ENCODE peak calls at places on chromosomes 16 and 17, in six cellular contexts. One of them, this sample, is unnamed.

GRCh38 chr16:85969159-85969558 is 70.2 kb downstream of the IRF8 start:
- ATAC-seq in stimulated activated naive CD8-positive, alpha-beta T cell treated with anti-CD3 and anti-CD28 coated beads, Interleukin-15, amount 100 ng/mL, for 72 hours: peak; percentile 66
- ATAC-seq in activated CD8-positive, alpha-beta T cell treated with anti-CD3 and anti-CD28 coated beads for 36 hours: peak; percentile 72
- ATAC-seq in Panc1: no peak
- ATAC-seq in Right ventricle myocardium superior: no peak
- ATAC-seq in aorta: no peak
- ATAC-seq in this sample: peak; percentile 28

GRCh38 chr17:40316571-40317344 is 7.8 kb downstream of the RARA start:
- ATAC-seq in aorta: peak; percentile 6
- ATAC-seq in stimulated activated naive CD8-positive, alpha-beta T cell treated with anti-CD3 and anti-CD28 coated beads, Interleukin-15, amount 100 ng/mL, for 72 hours: no peak
- ATAC-seq in Right ventricle myocardium superior: peak; percentile 18
- ATAC-seq in activated CD8-positive, alpha-beta T cell treated with anti-CD3 and anti-CD28 coated beads for 36 hours: no peak
- ATAC-seq in Panc1: peak; percentile 20
- ATAC-seq in this sample: no peak

GRCh38 chr17:4899341-4900230 is at the start of gene C17orf107:
- ATAC-seq in activated CD8-positive, alpha-beta T cell treated with anti-CD3 and anti-CD28 coated beads for 36 hours: peak; percentile 79
- ATAC-seq in aorta: peak; percentile 75
- ATAC-seq in Panc1: peak; percentile 81
- ATAC-seq in stimulated activated naive CD8-positive, alpha-beta T cell treated with anti-CD3 and anti-CD28 coated beads, Interleukin-15, amount 100 ng/mL, for 72 hours: peak; percentile 80
- ATAC-seq in Right ventricle myocardium superior: peak; percentile 66
- ATAC-seq in this sample: peak; percentile 82

GRCh38 chr16:12079411-12079965 is 103.0 kb downstream of the SNX29 start:
- ATAC-seq in stimulated activated naive CD8-positive, alpha-beta T cell treated with anti-CD3 and anti-CD28 coated beads, Interleukin-15, amount 100 ng/mL, for 72 hours: no peak
- ATAC-seq in Panc1: no peak
- ATAC-seq in aorta: no peak
- ATAC-seq in Right ventricle myocardium superior: no peak
- ATAC-seq in activated CD8-positive, alpha-beta T cell treated with anti-CD3 and anti-CD28 coated beads for 36 hours: no peak
- ATAC-seq in this sample: peak; percentile 7

GRCh38 chr16:55809851-55810250 is 23.0 kb downstream of the CES1 start:
- ATAC-seq in aorta: no peak
- ATAC-seq in stimulated activated naive CD8-positive, alpha-beta T cell treated with anti-CD3 and anti-CD28 coated beads, Interleukin-15, amount 100 ng/mL, for 72 hours: no peak
- ATAC-seq in Panc1: peak; percentile 11
- ATAC-seq in Right ventricle myocardium superior: no peak
- ATAC-seq in activated CD8-positive, alpha-beta T cell treated with anti-CD3 and anti-CD28 coated beads for 36 hours: no peak
- ATAC-seq in this sample: no peak

GRCh38 chr16:30747331-30747730 is 894 bp upstream of the PHKG2 start:
- ATAC-seq in aorta: no peak
- ATAC-seq in stimulated activated naive CD8-positive, alpha-beta T cell treated with anti-CD3 and anti-CD28 coated beads, Interleukin-15, amount 100 ng/mL, for 72 hours: no peak
- ATAC-seq in activated CD8-positive, alpha-beta T cell treated with anti-CD3 and anti-CD28 coated beads for 36 hours: no peak
- ATAC-seq in Panc1: peak; percentile 26
- ATAC-seq in Right ventricle myocardium superior: no peak
- ATAC-seq in this sample: no peak

GRCh38 chr17:78559749-78560368 is 17.3 kb downstream of the DNAH17 start:
- ATAC-seq in Right ventricle myocardium superior: no peak
- ATAC-seq in stimulated activated naive CD8-positive, alpha-beta T cell treated with anti-CD3 and anti-CD28 coated beads, Interleukin-15, amount 100 ng/mL, for 72 hours: no peak
- ATAC-seq in aorta: no peak
- ATAC-seq in Panc1: peak; percentile 22
- ATAC-seq in activated CD8-positive, alpha-beta T cell treated with anti-CD3 and anti-CD28 coated beads for 36 hours: peak; percentile 39
- ATAC-seq in this sample: peak; percentile 29

GRCh38 chr17:78082988-78083387 is 45.6 kb downstream of the TMC6 start:
- ATAC-seq in stimulated activated naive CD8-positive, alpha-beta T cell treated with anti-CD3 and anti-CD28 coated beads, Interleukin-15, amount 100 ng/mL, for 72 hours: no peak
- ATAC-seq in Panc1: no peak
- ATAC-seq in activated CD8-positive, alpha-beta T cell treated with anti-CD3 and anti-CD28 coated beads for 36 hours: no peak
- ATAC-seq in aorta: no peak
- ATAC-seq in Right ventricle myocardium superior: peak; percentile 25
- ATAC-seq in this sample: no peak

GRCh38 chr16:7391694-7392093 is 59.0 kb downstream of the RBFOX1 start:
- ATAC-seq in Right ventricle myocardium superior: no peak
- ATAC-seq in activated CD8-positive, alpha-beta T cell treated with anti-CD3 and anti-CD28 coated beads for 36 hours: no peak
- ATAC-seq in stimulated activated naive CD8-positive, alpha-beta T cell treated with anti-CD3 and anti-CD28 coated beads, Interleukin-15, amount 100 ng/mL, for 72 hours: no peak
- ATAC-seq in Panc1: no peak
- ATAC-seq in aorta: no peak
- ATAC-seq in this sample: no peak

GRCh38 chr17:17950347-17950746 is 21.9 kb downstream of the TOM1L2 start:
- ATAC-seq in Panc1: no peak
- ATAC-seq in stimulated activated naive CD8-positive, alpha-beta T cell treated with anti-CD3 and anti-CD28 coated beads, Interleukin-15, amount 100 ng/mL, for 72 hours: no peak
- ATAC-seq in activated CD8-positive, alpha-beta T cell treated with anti-CD3 and anti-CD28 coated beads for 36 hours: no peak
- ATAC-seq in aorta: no peak
- ATAC-seq in Right ventricle myocardium superior: no peak
- ATAC-seq in this sample: no peak

GRCh38 chr17:27481327-27481726 is 25.1 kb downstream of the KSR1 start:
- ATAC-seq in Panc1: no peak
- ATAC-seq in activated CD8-positive, alpha-beta T cell treated with anti-CD3 and anti-CD28 coated beads for 36 hours: peak; percentile 88
- ATAC-seq in Right ventricle myocardium superior: no peak
- ATAC-seq in stimulated activated naive CD8-positive, alpha-beta T cell treated with anti-CD3 and anti-CD28 coated beads, Interleukin-15, amount 100 ng/mL, for 72 hours: peak; percentile 95
- ATAC-seq in aorta: no peak
- ATAC-seq in this sample: peak; percentile 90

GRCh38 chr17:6496636-6497441 is 52.6 kb downstream of the PIMREG start:
- ATAC-seq in activated CD8-positive, alpha-beta T cell treated with anti-CD3 and anti-CD28 coated beads for 36 hours: no peak
- ATAC-seq in Panc1: no peak
- ATAC-seq in Right ventricle myocardium superior: peak; percentile 58
- ATAC-seq in stimulated activated naive CD8-positive, alpha-beta T cell treated with anti-CD3 and anti-CD28 coated beads, Interleukin-15, amount 100 ng/mL, for 72 hours: no peak
- ATAC-seq in aorta: no peak
- ATAC-seq in this sample: no peak

GRCh38 chr17:58284613-58285421 is 4.1 kb upstream of the MPO start:
- ATAC-seq in stimulated activated naive CD8-positive, alpha-beta T cell treated with anti-CD3 and anti-CD28 coated beads, Interleukin-15, amount 100 ng/mL, for 72 hours: no peak
- ATAC-seq in Panc1: no peak
- ATAC-seq in Right ventricle myocardium superior: no peak
- ATAC-seq in aorta: no peak
- ATAC-seq in activated CD8-positive, alpha-beta T cell treated with anti-CD3 and anti-CD28 coated beads for 36 hours: no peak
- ATAC-seq in this sample: no peak

GRCh38 chr17:511833-512251 is 159.2 kb upstream of the RPH3AL start:
- ATAC-seq in stimulated activated naive CD8-positive, alpha-beta T cell treated with anti-CD3 and anti-CD28 coated beads, Interleukin-15, amount 100 ng/mL, for 72 hours: no peak
- ATAC-seq in Right ventricle myocardium superior: peak; percentile 40
- ATAC-seq in activated CD8-positive, alpha-beta T cell treated with anti-CD3 and anti-CD28 coated beads for 36 hours: no peak
- ATAC-seq in aorta: peak; percentile 17
- ATAC-seq in Panc1: no peak
- ATAC-seq in this sample: no peak

GRCh38 chr17:30954046-30954805 is 16.6 kb upstream of the RNF135 start:
- ATAC-seq in stimulated activated naive CD8-positive, alpha-beta T cell treated with anti-CD3 and anti-CD28 coated beads, Interleukin-15, amount 100 ng/mL, for 72 hours: no peak
- ATAC-seq in Right ventricle myocardium superior: peak; percentile 40
- ATAC-seq in Panc1: peak; percentile 43
- ATAC-seq in activated CD8-positive, alpha-beta T cell treated with anti-CD3 and anti-CD28 coated beads for 36 hours: no peak
- ATAC-seq in aorta: no peak
- ATAC-seq in this sample: no peak

GRCh38 chr17:6506679-6507231 is 49.6 kb downstream of the PITPNM3 start:
- ATAC-seq in Right ventricle myocardium superior: peak; percentile 29
- ATAC-seq in stimulated activated naive CD8-positive, alpha-beta T cell treated with anti-CD3 and anti-CD28 coated beads, Interleukin-15, amount 100 ng/mL, for 72 hours: no peak
- ATAC-seq in aorta: no peak
- ATAC-seq in activated CD8-positive, alpha-beta T cell treated with anti-CD3 and anti-CD28 coated beads for 36 hours: no peak
- ATAC-seq in Panc1: no peak
- ATAC-seq in this sample: no peak

GRCh38 chr17:78384479-78385175 is 6.2 kb downstream of the PGS1 start:
- ATAC-seq in stimulated activated naive CD8-positive, alpha-beta T cell treated with anti-CD3 and anti-CD28 coated beads, Interleukin-15, amount 100 ng/mL, for 72 hours: peak; percentile 3
- ATAC-seq in Right ventricle myocardium superior: no peak
- ATAC-seq in Panc1: peak; percentile 10
- ATAC-seq in activated CD8-positive, alpha-beta T cell treated with anti-CD3 and anti-CD28 coated beads for 36 hours: no peak
- ATAC-seq in aorta: no peak
- ATAC-seq in this sample: peak; percentile 1

GRCh38 chr16:85626191-85626951 is 13.2 kb downstream of the GSE1 start:
- ATAC-seq in Right ventricle myocardium superior: peak; percentile 27
- ATAC-seq in Panc1: no peak
- ATAC-seq in aorta: no peak
- ATAC-seq in activated CD8-positive, alpha-beta T cell treated with anti-CD3 and anti-CD28 coated beads for 36 hours: no peak
- ATAC-seq in stimulated activated naive CD8-positive, alpha-beta T cell treated with anti-CD3 and anti-CD28 coated beads, Interleukin-15, amount 100 ng/mL, for 72 hours: no peak
- ATAC-seq in this sample: no peak

GRCh38 chr16:84554627-84555328 is 50.3 kb upstream of the MEAK7 start:
- ATAC-seq in aorta: no peak
- ATAC-seq in Panc1: no peak
- ATAC-seq in activated CD8-positive, alpha-beta T cell treated with anti-CD3 and anti-CD28 coated beads for 36 hours: no peak
- ATAC-seq in stimulated activated naive CD8-positive, alpha-beta T cell treated with anti-CD3 and anti-CD28 coated beads, Interleukin-15, amount 100 ng/mL, for 72 hours: no peak
- ATAC-seq in Right ventricle myocardium superior: no peak
- ATAC-seq in this sample: no peak

GRCh38 chr17:28481081-28481571 is 7.7 kb downstream of the SLC13A2 start:
- ATAC-seq in stimulated activated naive CD8-positive, alpha-beta T cell treated with anti-CD3 and anti-CD28 coated beads, Interleukin-15, amount 100 ng/mL, for 72 hours: no peak
- ATAC-seq in aorta: no peak
- ATAC-seq in Right ventricle myocardium superior: no peak
- ATAC-seq in Panc1: no peak
- ATAC-seq in activated CD8-positive, alpha-beta T cell treated with anti-CD3 and anti-CD28 coated beads for 36 hours: no peak
- ATAC-seq in this sample: no peak

GRCh38 chr17:50634123-50634914 is at the start of gene ABCC3:
- ATAC-seq in Panc1: peak; percentile 10
- ATAC-seq in Right ventricle myocardium superior: peak; percentile 63
- ATAC-seq in activated CD8-positive, alpha-beta T cell treated with anti-CD3 and anti-CD28 coated beads for 36 hours: peak; percentile 25
- ATAC-seq in aorta: peak; percentile 17
- ATAC-seq in stimulated activated naive CD8-positive, alpha-beta T cell treated with anti-CD3 and anti-CD28 coated beads, Interleukin-15, amount 100 ng/mL, for 72 hours: peak; percentile 41
- ATAC-seq in this sample: no peak

GRCh38 chr17:49508061-49508865 is 13.2 kb downstream of the NGFR start:
- ATAC-seq in Right ventricle myocardium superior: no peak
- ATAC-seq in stimulated activated naive CD8-positive, alpha-beta T cell treated with anti-CD3 and anti-CD28 coated beads, Interleukin-15, amount 100 ng/mL, for 72 hours: no peak
- ATAC-seq in activated CD8-positive, alpha-beta T cell treated with anti-CD3 and anti-CD28 coated beads for 36 hours: no peak
- ATAC-seq in aorta: no peak
- ATAC-seq in Panc1: peak; percentile 71
- ATAC-seq in this sample: no peak

GRCh38 chr17:933168-934083 is 46.1 kb downstream of the NXN start:
- ATAC-seq in Panc1: peak; percentile 78
- ATAC-seq in Right ventricle myocardium superior: peak; percentile 25
- ATAC-seq in aorta: peak; percentile 53
- ATAC-seq in activated CD8-positive, alpha-beta T cell treated with anti-CD3 and anti-CD28 coated beads for 36 hours: no peak
- ATAC-seq in stimulated activated naive CD8-positive, alpha-beta T cell treated with anti-CD3 and anti-CD28 coated beads, Interleukin-15, amount 100 ng/mL, for 72 hours: no peak
- ATAC-seq in this sample: no peak

This sample was measured in activated T-helper 17 cell treated with anti-CD3 and anti-CD28 coated beads, Interleukin-2, amount 50 U/mL, for 72 hours.